ENCODE peak calls at places on chromosome 12, in seven cellular contexts. Z, U, O, J, N, S and A are unnamed samples.

GRCh38 chr12:27967551-27968054 is 4.9 kb downstream of the PTHLH start:
- DNase-seq in U (no peak), N (peak), O (no peak), J (no peak), S (no peak), Z (peak), A (no peak)

GRCh38 chr12:65593206-65593833 is 231.0 kb upstream of the HMGA2 start:
- DNase-seq in U (no peak), N (peak), O (no peak), S (no peak), Z (no peak), J (no peak), A (peak)

GRCh38 chr12:127588224-127588623 is 678.7 kb upstream of the TMEM132C start:
- DNase-seq in U (peak), S (no peak), Z (peak), O (peak), J (no peak), N (peak), A (no peak)

GRCh38 chr12:94994312-94994711 is 9.2 kb downstream of the NDUFA12 start:
- DNase-seq in N (peak), Z (peak), J (no peak), O (no peak), U (no peak), S (peak), A (peak)

GRCh38 chr12:124605869-124606774 is 38.7 kb upstream of the NCOR2 start:
- DNase-seq in N (no peak), O (no peak), J (peak), U (no peak), Z (no peak), S (no peak), A (no peak)

GRCh38 chr12:77133566-77133965 is 68.2 kb upstream of the E2F7 start:
- DNase-seq in N (peak), S (no peak), Z (peak), J (peak), O (peak), U (peak), A (peak)

GRCh38 chr12:117231750-117232149 is 41.5 kb upstream of the FBXO21 start:
- DNase-seq in J (no peak), O (peak), N (no peak), U (no peak), S (no peak), Z (no peak), A (no peak)

GRCh38 chr12:57580466-57580795 is 10.6 kb upstream of the PIP4K2C start:
- DNase-seq in J (no peak), S (no peak), O (no peak), N (no peak), Z (no peak), U (no peak), A (no peak)

GRCh38 chr12:108572166-108572790 is 9.9 kb downstream of the ISCU start:
- DNase-seq in U (no peak), S (no peak), J (no peak), O (no peak), N (peak), Z (no peak), A (no peak)

GRCh38 chr12:132237772-132238486 is 91.5 kb downstream of the GALNT9 start:
- DNase-seq in N (no peak), O (no peak), J (no peak), S (no peak), U (no peak), Z (no peak), A (no peak)

GRCh38 chr12:64385468-64385867 is 5.1 kb downstream of the C12orf56 start:
- DNase-seq in U (no peak), S (peak), Z (peak), O (no peak), J (no peak), N (peak), A (no peak)

GRCh38 chr12:32039917-32040575 is 66.6 kb upstream of the BICD1 start:
- DNase-seq in N (no peak), Z (no peak), O (no peak), J (no peak), U (no peak), S (no peak), A (no peak)

DNA sequence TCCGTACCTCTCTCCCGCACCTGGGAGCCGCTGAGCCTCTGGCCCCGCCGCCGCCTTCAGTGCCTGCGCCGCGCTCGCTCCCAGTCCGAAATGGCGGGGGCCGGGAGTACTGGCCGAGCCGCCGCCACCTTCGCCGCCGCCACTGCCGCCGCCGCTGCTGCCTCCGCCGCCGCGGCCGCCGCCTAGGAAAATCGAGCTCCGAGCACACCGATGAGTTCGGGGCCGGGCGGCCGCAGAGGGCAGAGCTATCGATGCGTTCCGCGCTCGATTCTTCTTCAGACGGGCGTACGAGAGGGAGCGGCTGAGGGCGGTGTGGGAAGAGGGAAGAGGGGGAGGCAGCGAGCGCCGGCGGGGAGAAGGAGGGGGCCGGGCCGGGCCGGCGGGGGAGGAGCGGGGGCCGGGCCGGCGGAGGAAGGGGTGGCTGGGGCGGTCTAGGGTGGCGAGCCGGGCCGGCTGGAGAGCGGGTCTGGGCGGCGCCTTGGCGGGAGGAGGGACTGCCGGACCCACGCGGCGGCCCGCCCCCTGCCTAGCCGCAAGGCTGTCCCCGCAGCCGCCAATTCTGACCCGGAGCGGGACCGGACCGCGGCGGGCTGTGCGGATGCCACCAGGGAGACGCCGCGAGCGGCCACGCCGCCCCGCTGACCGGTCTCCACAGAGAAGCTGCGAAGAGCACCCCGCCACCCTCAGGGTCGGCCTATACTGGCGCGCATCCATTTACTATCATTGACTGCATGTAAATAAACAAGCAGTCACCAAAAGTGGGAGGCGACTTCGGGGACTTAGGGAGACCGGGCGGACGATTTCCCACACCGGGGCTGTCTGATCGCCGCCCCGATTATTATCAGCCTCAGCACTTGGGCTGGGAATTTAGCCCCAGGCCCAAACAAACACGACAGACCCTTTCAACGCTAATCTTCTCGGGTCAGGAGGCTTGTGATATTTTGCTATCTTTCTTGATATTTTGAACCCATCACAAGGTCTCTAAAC is at the start of gene KRAS:
- DNase-seq in S (peak), Z (peak), O (peak), J (peak), N (peak), U (peak), A (peak)
- TF ChIP-seq EZH2 in S (no peak), Z (no peak), O (no peak), J (no peak), N (no peak), U (no peak), A (no peak)

GRCh38 chr12:114397978-114398881 is 7.7 kb downstream of the TBX5 start:
- DNase-seq in J (no peak), U (no peak), S (no peak), Z (no peak), N (no peak), O (peak), A (no peak)
- TF ChIP-seq EZH2 in J (no peak), U (no peak), S (no peak), Z (no peak), N (no peak), O (peak), A (peak)

GRCh38 chr12:74539261-74539660 is 1.6 kb downstream of the ATXN7L3B start:
- DNase-seq in J (no peak), U (no peak), Z (peak), O (no peak), S (no peak), N (peak), A (no peak)

GRCh38 chr12:74538491-74539258 is 1.0 kb downstream of the ATXN7L3B start:
- DNase-seq in S (no peak), J (peak), U (no peak), Z (peak), O (no peak), N (peak), A (peak)

GRCh38 chr12:74537707-74538385 is at the start of gene ATXN7L3B:
- DNase-seq in Z (peak), O (peak), S (peak), J (peak), U (peak), N (peak), A (peak)

GRCh38 chr12:74535536-74535935 is 2.1 kb upstream of the ATXN7L3B start:
- DNase-seq in U (peak), N (no peak), O (no peak), J (no peak), S (no peak), Z (no peak), A (no peak)

DNA sequence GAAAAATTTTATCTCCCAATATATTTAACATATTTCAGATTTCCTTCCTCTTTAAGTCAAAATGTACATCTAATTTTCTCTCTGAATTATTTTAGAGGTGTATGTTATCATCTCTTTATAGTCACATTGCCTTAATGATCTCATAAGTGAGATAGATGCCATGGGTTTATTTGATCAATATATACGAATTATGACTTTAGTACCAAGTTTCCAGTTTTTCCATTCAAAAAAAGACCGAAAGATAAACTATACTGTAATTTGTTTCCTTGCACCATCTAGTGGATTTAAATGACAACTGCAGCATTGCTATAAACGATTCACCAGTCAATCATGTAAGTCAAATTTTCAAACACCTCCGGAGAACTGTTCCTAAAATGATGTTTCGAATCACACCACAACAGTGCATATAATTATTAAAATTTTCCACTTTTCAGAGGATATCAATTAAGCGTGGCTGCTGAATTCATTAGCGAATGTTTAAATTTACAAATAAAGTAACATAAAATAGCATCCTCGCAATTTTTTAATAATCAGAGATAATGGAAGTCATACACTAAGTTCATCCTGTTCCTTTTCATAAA is 419 bp upstream of the ATXN7L3B start:
- DNase-seq in S (peak), U (peak), J (no peak), Z (peak), N (peak), O (peak), A (peak)
- TF ChIP-seq EZH2 in S (no peak), U (no peak), J (no peak), Z (no peak), N (no peak), O (no peak), A (no peak)

GRCh38 chr12:20459920-20460319 is 91.6 kb downstream of the PDE3A start:
- DNase-seq in N (no peak), Z (no peak), S (no peak), U (no peak), O (no peak), J (no peak), A (no peak)
- TF ChIP-seq EZH2 in N (no peak), Z (no peak), S (no peak), U (no peak), O (no peak), J (no peak), A (no peak)

GRCh38 chr12:4272976-4273650 is 449 bp upstream of the CCND2 start:
- DNase-seq in O (peak), U (no peak), J (no peak), N (no peak), Z (no peak), S (no peak), A (no peak)

GRCh38 chr12:4271433-4272013 is 2.0 kb upstream of the CCND2 start:
- DNase-seq in N (no peak), J (no peak), Z (peak), U (no peak), O (peak), S (no peak), A (no peak)

GRCh38 chr12:4273651-4274395 is at the start of gene CCND2:
- DNase-seq in O (peak), Z (peak), U (peak), J (peak), N (no peak), S (no peak), A (peak)

GRCh38 chr12:4270670-4271432 is 2.7 kb upstream of the CCND2 start:
- DNase-seq in O (peak), Z (peak), S (no peak), N (no peak), J (peak), U (no peak), A (peak)

GRCh38 chr12:4272014-4272975 is 1.3 kb upstream of the CCND2 start:
- DNase-seq in Z (peak), N (no peak), J (peak), S (no peak), O (peak), U (peak), A (peak)
- TF ChIP-seq EZH2 in Z (no peak), N (no peak), J (peak), S (no peak), O (no peak), U (no peak), A (peak)

DNA sequence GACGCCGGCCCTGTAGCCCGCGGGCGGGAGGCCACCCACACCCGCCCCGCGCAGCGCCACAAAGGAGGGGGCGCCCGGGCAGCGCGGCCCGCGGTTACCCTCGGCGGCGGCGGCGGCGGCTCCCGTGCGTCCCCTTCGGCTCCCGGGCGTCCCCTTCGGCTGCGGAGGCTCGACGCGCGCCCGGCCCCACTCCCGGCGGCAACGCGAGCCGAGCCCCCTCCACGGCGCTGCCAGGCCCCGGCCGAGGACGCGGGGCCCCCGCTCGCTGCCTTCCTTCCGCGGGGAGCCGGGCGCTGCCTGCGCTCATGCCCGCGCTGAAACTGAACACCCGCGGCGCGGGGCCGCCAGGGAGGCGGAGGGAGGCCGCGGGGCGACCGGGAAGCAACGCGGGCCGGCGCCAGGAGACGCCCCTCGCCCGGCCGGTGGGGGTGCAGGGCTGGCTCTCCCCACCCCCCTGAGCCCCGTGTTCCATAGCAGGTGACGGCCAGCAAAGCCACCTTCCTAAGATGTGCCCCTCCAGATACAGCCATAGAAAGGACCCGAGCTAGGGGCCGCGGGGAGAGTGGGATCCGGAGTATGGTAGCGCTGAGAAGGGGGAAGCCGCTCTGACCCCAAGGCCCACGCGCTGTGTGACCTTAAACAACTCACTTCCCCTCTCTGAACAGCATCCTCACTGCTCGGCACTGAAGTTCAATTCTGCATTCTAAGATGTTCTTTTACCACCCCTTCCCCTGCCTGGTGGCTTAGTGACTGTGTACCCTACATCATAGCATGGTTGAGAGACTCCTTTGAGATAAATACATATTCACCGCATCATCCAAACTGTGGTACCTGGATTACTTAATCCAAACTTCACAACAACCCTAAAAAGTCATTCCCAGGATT is 42.8 kb downstream of the KDM2B start:
- DNase-seq in U (peak), O (no peak), S (no peak), J (peak), Z (peak), N (peak), A (peak)
- TF ChIP-seq EZH2 in U (no peak), O (no peak), S (no peak), J (no peak), Z (no peak), N (no peak), A (no peak)

DNA sequence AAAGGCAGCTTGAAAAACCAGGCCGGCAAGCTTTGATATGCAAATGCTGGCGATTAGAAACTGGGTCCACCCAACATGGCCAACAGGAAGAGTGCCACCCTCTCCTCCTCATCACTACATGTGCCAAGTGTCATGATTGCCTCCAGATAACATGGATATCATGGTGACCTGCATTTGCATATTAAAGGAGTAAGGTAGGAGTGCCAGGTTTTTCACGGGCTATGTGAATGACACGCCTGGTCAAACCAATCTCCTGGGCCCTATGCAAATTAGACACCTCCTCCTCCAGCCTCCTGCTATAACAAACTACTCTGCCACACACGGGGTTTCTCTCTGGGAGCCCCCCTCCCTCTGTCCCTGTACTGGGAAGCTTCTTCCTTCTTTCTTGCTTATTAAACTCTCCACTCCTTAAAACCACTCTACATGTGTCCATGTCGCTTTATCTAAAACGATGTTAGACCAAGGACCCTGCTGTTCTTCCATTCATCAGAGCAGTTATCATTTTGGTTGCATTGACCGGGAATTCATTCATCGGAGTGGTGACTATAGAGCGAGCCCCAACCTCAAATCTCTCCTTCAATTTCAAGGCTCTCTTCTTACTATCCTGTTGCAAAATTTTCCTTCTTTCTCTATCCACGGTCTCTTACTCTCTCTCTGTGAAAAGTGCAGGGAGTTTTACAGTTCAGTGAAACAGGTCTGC is 27.5 kb downstream of the APOBEC1 start:
- DNase-seq in O (peak), Z (no peak), U (no peak), S (no peak), J (peak), N (no peak), A (no peak)
- TF ChIP-seq EZH2 in O (no peak), Z (no peak), U (no peak), S (no peak), J (no peak), N (no peak), A (no peak)

DNA sequence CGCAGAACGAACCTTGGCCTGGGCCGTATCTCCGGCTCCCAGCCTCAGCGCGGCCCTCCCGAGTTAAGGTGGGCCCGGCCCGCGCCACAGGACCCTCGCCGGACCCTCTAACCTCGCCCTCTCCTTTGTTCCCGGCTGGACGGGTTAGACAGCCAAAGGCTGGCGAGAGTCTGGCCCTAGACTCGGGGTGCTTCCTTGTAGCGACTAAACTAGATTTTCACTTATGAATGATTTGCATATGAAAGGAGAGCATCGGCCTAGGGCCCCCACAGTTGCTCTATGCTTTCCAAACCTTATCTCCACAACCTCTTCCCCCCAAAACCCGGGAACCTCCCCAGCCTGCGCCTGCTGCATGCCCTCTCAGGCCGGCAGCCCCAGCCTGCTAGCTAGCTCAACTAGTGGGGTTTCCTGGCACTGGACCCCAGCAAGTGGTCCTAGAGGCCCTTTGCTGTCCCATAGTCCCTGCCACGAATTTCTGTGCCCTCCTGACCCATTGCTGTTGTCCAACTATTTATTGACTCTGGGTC is 2.0 kb downstream of the HOXC5 start:
- DNase-seq in S (no peak), Z (peak), U (no peak), N (no peak), J (no peak), O (peak), A (no peak)
- TF ChIP-seq EZH2 in S (no peak), Z (no peak), U (no peak), N (no peak), J (peak), O (peak), A (no peak)